ENCODE peak calls at places on chromosome 15, in six cellular contexts. B is substantia nigra; D is naive thymus-derived CD4-positive, alpha-beta T cell; I is left lung; O is uterus; N is SK-N-SH. P is an unnamed sample.

GRCh38 chr15:40469776-40470390 is 901 bp upstream of the CHST14 start:
- DNase-seq in N (peak), I (peak), O (no peak), D (no peak), B (no peak), P (no peak)

GRCh38 chr15:75198560-75199346 is 2.9 kb upstream of the C15orf39 start:
- DNase-seq in I (no peak), B (no peak), D (peak), N (no peak), O (no peak), P (no peak)

GRCh38 chr15:73586006-73586654 is 47.1 kb downstream of the NPTN start:
- DNase-seq in N (no peak), B (no peak), I (no peak), O (no peak), D (no peak), P (no peak)

GRCh38 chr15:53976844-53977392 is 1.3 kb upstream of the UNC13C start:
- DNase-seq in D (no peak), I (peak), O (no peak), N (peak), B (no peak), P (peak)

GRCh38 chr15:95162967-95163531 is 931.7 kb downstream of the MCTP2 start:
- DNase-seq in B (no peak), I (no peak), O (peak), D (no peak), N (no peak), P (peak)

GRCh38 chr15:48627260-48627969 is 18.1 kb downstream of the FBN1 start:
- DNase-seq in I (no peak), D (no peak), B (no peak), O (no peak), N (no peak), P (no peak)

GRCh38 chr15:65377105-65377975 is 462 bp downstream of the IGDCC3 start:
- DNase-seq in N (peak), I (no peak), D (no peak), B (peak), O (no peak), P (peak)

GRCh38 chr15:85752591-85752990 is 42.1 kb downstream of the KLHL25 start:
- DNase-seq in D (no peak), N (no peak), O (peak), I (peak), B (no peak), P (peak)

GRCh38 chr15:72233759-72234158 is 2.8 kb upstream of the PKM start:
- DNase-seq in O (no peak), I (no peak), N (no peak), D (no peak), B (no peak), P (no peak)

GRCh38 chr15:100430381-100430780 is 88.6 kb upstream of the ADAMTS17 start:
- DNase-seq in I (no peak), O (no peak), N (no peak), D (no peak), B (no peak), P (no peak)

GRCh38 chr15:100903191-100903590 is 16.0 kb upstream of the LRRK1 start:
- DNase-seq in D (no peak), B (no peak), N (no peak), O (no peak), I (no peak), P (no peak)

GRCh38 chr15:75646112-75646943 is 1.4 kb upstream of the SNX33 start:
- DNase-seq in O (no peak), B (no peak), N (no peak), I (no peak), D (no peak), P (no peak)

GRCh38 chr15:74422723-74423442 is 10.9 kb downstream of the SEMA7A start:
- DNase-seq in N (no peak), D (no peak), B (no peak), O (no peak), I (no peak), P (peak)

GRCh38 chr15:60087561-60087960 is 83.5 kb downstream of the FOXB1 start:
- DNase-seq in I (no peak), B (no peak), N (no peak), O (no peak), D (no peak), P (no peak)

GRCh38 chr15:45221967-45222366 is 30.1 kb upstream of the SLC28A2 start:
- DNase-seq in O (no peak), N (no peak), D (no peak), B (no peak), I (no peak), P (no peak)

GRCh38 chr15:95286911-95287769 is 1043.4 kb upstream of the NR2F2 start:
- DNase-seq in O (no peak), D (no peak), B (no peak), N (no peak), I (no peak), P (no peak)

GRCh38 chr15:64596701-64597468 is 136.5 kb downstream of the ZNF609 start:
- DNase-seq in O (peak), N (no peak), B (no peak), I (peak), D (peak), P (peak)

GRCh38 chr15:65414841-65415621 is 7.7 kb downstream of the IGDCC4 start:
- DNase-seq in I (no peak), N (no peak), O (no peak), D (no peak), B (no peak), P (no peak)

GRCh38 chr15:70494861-70495571 is 268.3 kb downstream of the UACA start:
- DNase-seq in B (no peak), I (no peak), O (no peak), D (no peak), N (peak), P (no peak)

GRCh38 chr15:70375586-70375985 is 277.9 kb upstream of the TLE3 start:
- DNase-seq in B (no peak), D (no peak), I (peak), N (no peak), O (no peak), P (no peak)

GRCh38 chr15:32657198-32657886 is 15.8 kb downstream of the SCG5 start:
- DNase-seq in O (no peak), D (no peak), B (no peak), I (no peak), N (no peak), P (no peak)

GRCh38 chr15:41251411-41251810 is 20.3 kb downstream of the CHP1 start:
- DNase-seq in D (no peak), I (no peak), B (no peak), O (no peak), N (no peak), P (no peak)

GRCh38 chr15:45660231-45660979 is 25.6 kb downstream of the SQOR start:
- DNase-seq in N (no peak), O (no peak), I (no peak), B (no peak), D (no peak), P (no peak)

GRCh38 chr15:95921404-95921803 is 409.1 kb upstream of the NR2F2 start:
- DNase-seq in B (no peak), O (no peak), N (no peak), D (no peak), I (no peak), P (no peak)

DNA sequence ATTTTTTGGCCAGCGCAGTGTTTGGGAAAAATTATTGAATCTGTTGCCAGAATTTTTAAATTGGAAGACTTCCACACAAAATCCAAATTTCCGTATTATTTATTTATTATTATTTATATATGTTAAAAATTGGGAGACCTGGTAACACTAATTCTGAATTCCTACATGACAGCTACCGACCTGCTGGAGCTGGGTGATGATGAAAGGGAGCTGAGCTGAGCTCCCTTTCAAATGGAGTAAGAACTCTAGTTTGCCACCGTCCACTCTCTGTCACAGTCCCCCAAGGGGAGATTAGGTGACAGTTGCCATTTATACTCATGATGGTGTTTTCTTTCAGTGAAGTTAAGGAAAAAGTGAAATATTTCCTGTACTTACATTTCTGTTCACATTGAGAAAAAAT is 1.4 kb downstream of the CRTC3 start:
- DNase-seq in O (no peak), I (no peak), D (no peak), N (peak), B (no peak), P (no peak)
- H3K27ac ChIP-seq in O (peak), I (no peak), D (peak), N (no peak), B (peak), P (no peak)

GRCh38 chr15:89379423-89379735 is 44.8 kb upstream of the POLG start:
- DNase-seq in I (no peak), D (no peak), N (no peak), B (no peak), O (no peak), P (no peak)
- H3K27ac ChIP-seq in I (no peak), D (no peak), N (peak), B (no peak), O (no peak), P (peak)

DNA sequence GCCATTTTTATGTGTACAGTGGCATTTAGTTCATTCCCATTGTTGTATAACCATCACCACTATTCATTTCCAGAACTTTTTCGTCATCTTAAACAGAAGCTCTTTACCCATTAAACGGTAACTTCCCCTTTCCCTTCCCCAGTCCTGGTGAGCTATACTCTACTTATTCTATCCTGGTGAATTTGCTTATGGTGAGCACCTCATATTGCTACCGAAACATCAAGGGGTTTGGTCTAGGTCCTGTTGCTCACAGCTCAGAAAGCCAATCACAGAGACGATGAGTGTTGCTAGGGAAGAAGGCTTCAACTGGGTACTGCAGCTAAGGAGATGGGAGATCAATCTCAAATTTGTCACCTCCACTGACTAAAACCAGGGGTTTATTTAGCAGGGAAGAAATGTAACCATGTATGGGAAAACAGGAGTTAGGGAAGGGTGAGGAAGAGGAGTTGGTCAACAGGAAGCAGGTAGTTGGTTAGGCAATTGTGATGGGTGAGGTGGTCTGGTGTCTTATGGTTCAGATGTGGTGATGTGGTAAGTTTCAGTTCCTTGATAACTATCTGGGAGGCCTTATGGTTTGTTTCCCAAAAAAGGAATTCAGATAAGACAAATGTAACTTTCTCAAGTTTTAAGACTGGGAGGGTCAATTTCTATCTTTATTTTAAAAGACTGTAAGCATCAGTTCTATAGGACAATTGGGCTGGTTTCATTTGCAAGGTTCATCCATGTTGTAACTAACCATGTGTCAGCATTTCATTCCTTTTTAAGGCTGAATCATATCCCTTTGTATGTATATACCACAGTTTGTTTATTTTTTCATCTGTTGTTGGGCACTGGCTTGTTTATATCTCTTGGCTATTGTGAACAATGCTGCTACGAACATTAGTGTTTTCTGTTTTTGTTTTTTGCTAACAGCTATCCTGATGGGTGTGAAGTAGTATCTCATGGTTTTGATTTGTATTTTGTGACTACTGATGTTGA is 24.3 kb downstream of the ARHGAP11B start:
- DNase-seq in D (no peak), O (no peak), B (no peak), N (no peak), I (no peak), P (no peak)
- H3K27ac ChIP-seq in D (no peak), O (no peak), B (no peak), N (no peak), I (no peak), P (no peak)

GRCh38 chr15:89118481-89118989 is 30.3 kb downstream of the ABHD2 start:
- DNase-seq in D (no peak), N (no peak), B (no peak), I (no peak), O (no peak), P (no peak)
- H3K27ac ChIP-seq in D (no peak), N (no peak), B (no peak), I (peak), O (peak), P (peak)

GRCh38 chr15:42716626-42717025 is 20.3 kb downstream of the CDAN1 start:
- DNase-seq in D (no peak), I (peak), B (no peak), O (no peak), N (no peak), P (no peak)
- H3K27ac ChIP-seq in D (no peak), I (no peak), B (no peak), O (no peak), N (no peak), P (no peak)

GRCh38 chr15:51023499-51023898 is 71.2 kb downstream of the TNFAIP8L3 start:
- DNase-seq in D (no peak), N (no peak), B (no peak), I (no peak), O (no peak), P (no peak)

GRCh38 chr15:51025454-51025846 is 69.3 kb downstream of the TNFAIP8L3 start:
- DNase-seq in N (no peak), O (no peak), D (no peak), B (no peak), I (no peak), P (no peak)

GRCh38 chr15:51022206-51022605 is 72.5 kb downstream of the TNFAIP8L3 start:
- DNase-seq in O (no peak), N (no peak), B (no peak), I (no peak), D (no peak), P (no peak)

GRCh38 chr15:51030649-51031316 is 63.9 kb downstream of the TNFAIP8L3 start:
- DNase-seq in I (no peak), N (no peak), O (no peak), B (no peak), D (no peak), P (no peak)

DNA sequence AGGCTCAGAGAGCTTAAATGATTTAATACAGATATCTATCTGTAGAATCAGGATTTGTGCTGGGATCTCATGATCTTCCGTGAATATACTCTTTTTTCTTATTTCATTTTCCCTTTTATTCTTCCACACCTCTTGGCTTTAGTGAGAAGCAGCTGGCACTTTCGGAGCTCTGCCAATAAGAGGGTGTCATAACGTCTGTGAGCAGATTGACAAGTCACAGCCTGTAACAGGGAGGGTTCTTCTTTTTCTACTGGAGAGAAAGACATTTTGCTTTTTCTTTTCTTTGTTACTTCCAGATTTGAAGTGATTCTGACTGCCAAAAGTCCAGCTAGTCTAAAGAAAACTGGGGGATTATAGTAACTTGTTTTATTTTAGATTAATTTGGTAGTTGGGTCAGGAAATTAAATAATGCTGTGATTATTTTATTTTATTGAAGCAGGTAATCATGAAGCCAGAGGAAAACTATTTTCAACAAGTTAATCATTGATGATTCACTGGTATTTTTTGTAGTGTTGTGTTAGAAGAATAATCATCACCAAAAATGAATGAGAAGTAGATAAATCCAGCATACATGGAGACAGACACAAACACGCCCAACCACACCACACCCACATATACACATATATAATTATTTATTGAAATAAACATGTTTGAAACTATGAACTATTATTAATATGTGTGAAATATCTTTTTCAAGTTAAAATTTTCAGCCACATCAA is 69.8 kb downstream of the TNFAIP8L3 start:
- DNase-seq in D (no peak), O (no peak), B (no peak), I (no peak), N (no peak), P (peak)
- H3K27ac ChIP-seq in D (no peak), O (no peak), B (no peak), I (no peak), N (no peak), P (no peak)

DNA sequence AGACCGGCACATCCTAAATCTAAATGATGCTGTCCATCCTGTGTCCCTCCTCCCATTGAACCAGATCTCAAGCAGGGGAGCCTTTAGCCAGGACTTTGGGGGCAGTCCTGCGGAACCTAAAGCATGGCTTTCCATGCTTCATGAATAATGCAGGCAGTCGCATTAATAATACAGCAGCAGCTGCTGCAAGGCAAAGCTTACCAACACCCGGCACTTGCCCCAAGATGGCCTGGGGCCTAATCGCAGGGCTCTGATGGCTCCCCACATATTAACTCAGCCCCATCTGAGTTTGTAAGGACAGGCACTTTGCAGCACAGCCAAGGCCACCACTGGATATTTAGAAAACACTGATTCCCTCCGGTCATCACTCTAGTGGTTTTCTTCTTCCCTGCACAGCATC is 114.4 kb downstream of the NTRK3 start:
- DNase-seq in B (no peak), N (no peak), O (no peak), D (no peak), I (no peak), P (no peak)
- H3K27ac ChIP-seq in B (no peak), N (no peak), O (no peak), D (no peak), I (no peak), P (no peak)

P was measured in dorsolateral prefrontal cortex.